ENCODE peak calls at places on chromosomes 16 and 17, in nine cellular contexts. I is mesenchymal stem cell; V is CD8-positive, alpha-beta T cell; H is fibroblast of villous mesenchyme; R is esophagus squamous epithelium; A is iPS DF 6.9; O is A549; L is cardiac fibroblast; W is left ventricle myocardium inferior. E is an unnamed sample.

GRCh38 chr16:14337303-14338191 is 266.4 kb downstream of the MRTFB start:
- DNase-seq in L (peak; percentile 47), W (no peak), R (no peak), I (no peak), V (no peak), A (no peak), O (no peak), H (peak; percentile 47), E (no peak)

GRCh38 chr16:13110124-13110796 is 208.9 kb downstream of the SHISA9 start:
- DNase-seq in O (peak; percentile 54), A (no peak), I (peak; percentile 71), V (no peak), L (no peak), R (no peak), H (peak; percentile 9), W (no peak), E (peak; percentile 71)

GRCh38 chr16:80806957-80807356 is 2.6 kb upstream of the CDYL2 start:
- DNase-seq in R (no peak), V (peak; percentile 26), W (no peak), O (peak; percentile 7), H (peak; percentile 26), A (no peak), I (peak; percentile 11), L (peak; percentile 53), E (no peak)

GRCh38 chr16:80846275-80847013 is 42.0 kb upstream of the CDYL2 start:
- DNase-seq in L (no peak), V (no peak), O (no peak), H (no peak), A (no peak), W (no peak), I (no peak), R (no peak), E (no peak)

GRCh38 chr17:34314279-34314678 is 5.0 kb upstream of the CCL8 start:
- DNase-seq in O (no peak), A (no peak), I (no peak), L (peak; percentile 95), V (no peak), H (peak; percentile 67), W (no peak), R (no peak), E (no peak)

GRCh38 chr16:66908116-66908515 is 10.6 kb downstream of the CDH16 start:
- DNase-seq in V (no peak), W (no peak), L (no peak), H (no peak), A (no peak), O (no peak), I (no peak), R (no peak), E (no peak)

GRCh38 chr16:11669380-11670146 is 1.3 kb downstream of the SNN start:
- DNase-seq in I (peak; percentile 54), W (peak; percentile 59), L (peak; percentile 38), V (no peak), R (no peak), H (no peak), O (no peak), A (no peak), E (no peak)

GRCh38 chr17:57445772-57446472 is 189.6 kb downstream of the MSI2 start:
- DNase-seq in I (no peak), V (no peak), H (no peak), O (no peak), R (no peak), L (no peak), W (no peak), A (no peak), E (peak; percentile 83)

GRCh38 chr16:88703486-88704309 is 2.5 kb downstream of the RNF166 start:
- DNase-seq in R (no peak), I (no peak), H (no peak), O (no peak), V (peak; percentile 76), A (no peak), W (peak; percentile 55), L (no peak), E (no peak)

GRCh38 chr17:38421871-38422819 is 6.1 kb upstream of the ARHGAP23 start:
- DNase-seq in I (no peak), R (no peak), H (no peak), L (no peak), V (no peak), W (no peak), A (no peak), O (no peak), E (no peak)

GRCh38 chr17:34318474-34318873 is 761 bp upstream of the CCL8 start:
- DNase-seq in V (no peak), W (no peak), L (no peak), O (peak; percentile 35), H (no peak), R (no peak), I (no peak), A (peak; percentile 13), E (no peak)

GRCh38 chr17:2059125-2059836 is 4.4 kb downstream of the HIC1 start:
- DNase-seq in L (no peak), W (no peak), I (no peak), O (no peak), A (no peak), H (no peak), V (no peak), R (no peak), E (no peak)

GRCh38 chr17:33436321-33436720 is 143.2 kb upstream of the ASIC2 start:
- DNase-seq in O (no peak), R (no peak), V (no peak), W (no peak), I (peak; percentile 85), L (peak; percentile 8), H (peak; percentile 47), A (no peak), E (peak; percentile 48)

DNA sequence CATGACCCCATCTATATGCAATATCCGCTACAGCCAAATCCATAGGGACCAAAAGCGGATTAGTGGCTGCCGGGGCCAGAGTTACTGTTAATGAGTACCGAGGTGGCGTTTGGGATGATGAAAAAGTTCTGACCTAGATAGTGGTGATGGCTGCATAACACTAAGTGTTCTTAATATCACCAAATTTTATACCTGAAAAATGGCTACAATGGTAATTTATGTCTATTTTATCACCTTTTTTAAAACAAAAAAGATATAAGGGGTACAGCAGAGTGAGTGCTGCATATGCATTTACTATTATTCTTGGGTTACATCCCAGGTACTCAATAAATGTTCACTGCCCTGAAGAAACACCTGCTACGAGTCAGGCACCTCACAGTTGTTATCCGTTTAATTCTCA is 828 bp upstream of the HBQ1 start:
- DNase-seq in A (no peak), O (no peak), V (no peak), R (no peak), W (no peak), I (no peak), L (no peak), H (no peak), E (no peak)
- H3K4me3 ChIP-seq in A (no peak overlapping the region), O (no peak overlapping the region), V (no peak overlapping the region), R (no peak overlapping the region), W (no peak overlapping the region), I (no peak overlapping the region), L (no peak overlapping the region), H (no peak overlapping the region), E (no peak overlapping the region)

GRCh38 chr17:72136692-72137550 is 16.1 kb downstream of the SOX9 start:
- DNase-seq in A (no peak), L (no peak), V (no peak), H (no peak), R (no peak), I (no peak), O (peak; percentile 62), W (no peak), E (no peak)

GRCh38 chr17:72139213-72139612 is 18.4 kb downstream of the SOX9 start:
- DNase-seq in W (no peak), L (no peak), R (no peak), O (no peak), V (no peak), A (no peak), I (peak; percentile 48), H (no peak), E (no peak)

GRCh38 chr17:72135546-72136325 is 14.9 kb downstream of the SOX9 start:
- DNase-seq in L (peak; percentile 66), V (no peak), W (no peak), I (no peak), R (no peak), H (no peak), A (no peak), O (no peak), E (no peak)

GRCh38 chr17:72134560-72135399 is 14.0 kb downstream of the SOX9 start:
- DNase-seq in H (peak; percentile 71), W (no peak), O (no peak), V (no peak), I (no peak), L (no peak), A (no peak), R (no peak), E (no peak)
- H3K4me3 ChIP-seq in H (no peak overlapping the region), W (no peak overlapping the region), O (no peak overlapping the region), V (no peak overlapping the region), I (no peak overlapping the region), L (no peak overlapping the region), A (no peak overlapping the region), R (no peak overlapping the region), E (no peak overlapping the region)

DNA sequence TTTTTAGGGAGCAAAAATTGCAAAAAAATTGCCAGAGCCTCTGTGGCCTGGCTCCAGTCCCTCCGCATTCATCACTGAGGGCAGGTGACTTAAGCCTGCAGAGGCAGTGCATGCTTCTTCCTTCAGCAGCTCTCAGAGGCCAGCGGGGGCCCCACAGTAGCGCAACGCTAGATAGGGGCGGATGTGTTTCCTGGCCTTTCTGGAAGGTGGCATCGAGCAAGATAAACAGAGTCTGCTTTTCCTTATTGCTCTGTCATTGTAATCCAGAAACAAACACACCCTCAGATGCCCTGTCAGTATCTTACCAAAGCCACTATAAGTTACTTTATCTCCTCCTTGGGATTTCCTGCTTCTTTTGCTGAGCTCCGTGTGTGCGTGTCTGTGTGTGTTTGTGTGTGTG is 75.5 kb upstream of the IRX6 start:
- DNase-seq in R (no peak), A (no peak), V (no peak), O (no peak), W (no peak), I (no peak), H (no peak), L (no peak), E (no peak)
- H3K4me3 ChIP-seq in R (no peak overlapping the region), A (no peak overlapping the region), V (no peak overlapping the region), O (no peak overlapping the region), W (no peak overlapping the region), I (no peak overlapping the region), H (no peak overlapping the region), L (no peak overlapping the region), E (no peak overlapping the region)

GRCh38 chr17:51083976-51084375 is 36.7 kb downstream of the SPAG9 start:
- DNase-seq in H (no peak), W (no peak), I (no peak), O (no peak), V (no peak), R (no peak), A (no peak), L (no peak), E (no peak)

GRCh38 chr17:51078009-51078592 is 42.6 kb downstream of the SPAG9 start:
- DNase-seq in L (no peak), A (no peak), I (no peak), W (no peak), O (no peak), R (no peak), V (no peak), H (no peak), E (no peak)

GRCh38 chr17:51076821-51077220 is 43.8 kb downstream of the SPAG9 start:
- DNase-seq in I (no peak), W (no peak), R (no peak), H (no peak), A (no peak), V (no peak), L (no peak), O (no peak), E (no peak)

DNA sequence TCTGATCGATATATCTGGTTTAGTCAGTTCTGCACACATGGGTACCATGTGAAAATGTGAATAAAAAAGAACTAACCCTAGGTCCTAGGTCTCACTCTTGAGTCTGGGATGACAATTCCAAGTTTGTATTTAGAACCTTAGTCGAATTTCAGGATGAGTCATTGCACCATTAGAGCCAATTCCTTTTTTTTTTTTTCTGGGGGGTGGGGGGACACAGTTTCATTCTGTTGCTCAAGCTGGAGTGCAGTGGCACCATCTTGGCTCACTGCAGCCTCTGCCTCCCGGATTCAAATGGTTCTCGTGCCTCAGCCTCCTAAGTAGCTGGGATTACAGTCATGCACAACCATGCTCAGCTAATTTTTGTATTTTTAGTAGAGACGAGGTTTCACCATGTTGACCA is 41.6 kb downstream of the SPAG9 start:
- DNase-seq in A (no peak), H (no peak), V (no peak), R (no peak), I (no peak), W (no peak), L (peak; percentile 36), O (no peak), E (no peak)
- H3K4me3 ChIP-seq in A (no peak overlapping the region), H (no peak overlapping the region), V (no peak overlapping the region), R (no peak overlapping the region), I (no peak overlapping the region), W (no peak overlapping the region), L (no peak overlapping the region), O (no peak overlapping the region), E (no peak overlapping the region)

E was measured in retinal pigment epithelial cell.